ENCODE peak calls at places on chromosome 22, in six cellular contexts. H is mesenchymal stem cell, Z is IMR-90, J is H9, G is mesendoderm, S is H1. I is an unnamed sample.

GRCh38 chr22:46280063-46280817 is 12.4 kb downstream of the TTC38 start:
- DNase-seq in S (no peak), Z (no peak), J (no peak), G (no peak), H (no peak), I (no peak)

GRCh38 chr22:42484506-42484905 is 35.1 kb downstream of the RRP7A start:
- DNase-seq in G (no peak), J (no peak), S (no peak), H (no peak), Z (no peak), I (no peak)

GRCh38 chr22:24141586-24141985 is 39.7 kb upstream of the SUSD2 start:
- DNase-seq in J (no peak), H (peak), Z (peak), G (no peak), S (no peak), I (no peak)

GRCh38 chr22:19537941-19538488 is 13.8 kb upstream of the CLDN5 start:
- DNase-seq in S (no peak), G (no peak), J (no peak), Z (no peak), H (no peak), I (no peak)

GRCh38 chr22:30074994-30075393 is 5.3 kb upstream of the HORMAD2 start:
- DNase-seq in J (no peak), S (no peak), H (no peak), G (no peak), Z (no peak), I (no peak)

GRCh38 chr22:37284807-37285355 is 2.6 kb downstream of the CYTH4 start:
- DNase-seq in G (no peak), Z (no peak), H (peak), S (no peak), J (no peak), I (no peak)

GRCh38 chr22:38244106-38244505 is 28.7 kb downstream of the TMEM184B start:
- DNase-seq in J (no peak), H (no peak), G (no peak), S (no peak), Z (peak), I (no peak)

GRCh38 chr22:41833369-41834004 is 582 bp downstream of the SREBF2 start:
- DNase-seq in S (peak), G (no peak), Z (no peak), J (no peak), H (peak), I (no peak)

GRCh38 chr22:38467904-38468760 is at the start of gene KDELR3:
- DNase-seq in Z (peak), J (no peak), G (peak), H (peak), S (no peak), I (no peak)

GRCh38 chr22:40396882-40397281 is 26.5 kb downstream of the SGSM3 start:
- DNase-seq in G (peak), H (peak), J (peak), S (peak), Z (peak), I (peak)

GRCh38 chr22:30279389-30279788 is 9.9 kb downstream of the CASTOR1 start:
- DNase-seq in H (no peak), J (no peak), Z (no peak), S (no peak), G (no peak), I (no peak)

GRCh38 chr22:49960967-49961600 is 512 bp downstream of the PIM3 start:
- DNase-seq in G (peak), J (no peak), H (peak), S (peak), Z (no peak), I (no peak)

GRCh38 chr22:40107244-40107643 is 70.5 kb upstream of the TNRC6B start:
- DNase-seq in H (peak), S (no peak), G (no peak), J (no peak), Z (no peak), I (no peak)

GRCh38 chr22:45934659-45935341 is 42.2 kb downstream of the WNT7B start:
- DNase-seq in J (no peak), S (no peak), Z (peak), H (peak), G (no peak), I (no peak)

GRCh38 chr22:28989912-28990311 is 71.7 kb downstream of the C22orf31 start:
- DNase-seq in G (no peak), J (no peak), Z (no peak), S (no peak), H (no peak), I (no peak)

GRCh38 chr22:28989484-28989883 is 72.1 kb downstream of the C22orf31 start:
- DNase-seq in G (no peak), Z (no peak), S (no peak), J (no peak), H (no peak), I (no peak)

GRCh38 chr22:28988455-28988854 is 73.2 kb downstream of the C22orf31 start:
- DNase-seq in J (no peak), S (no peak), G (no peak), H (no peak), Z (no peak), I (no peak)

GRCh38 chr22:28986366-28986765 is 75.3 kb downstream of the C22orf31 start:
- DNase-seq in J (no peak), H (peak), G (peak), S (no peak), Z (no peak), I (no peak)

DNA sequence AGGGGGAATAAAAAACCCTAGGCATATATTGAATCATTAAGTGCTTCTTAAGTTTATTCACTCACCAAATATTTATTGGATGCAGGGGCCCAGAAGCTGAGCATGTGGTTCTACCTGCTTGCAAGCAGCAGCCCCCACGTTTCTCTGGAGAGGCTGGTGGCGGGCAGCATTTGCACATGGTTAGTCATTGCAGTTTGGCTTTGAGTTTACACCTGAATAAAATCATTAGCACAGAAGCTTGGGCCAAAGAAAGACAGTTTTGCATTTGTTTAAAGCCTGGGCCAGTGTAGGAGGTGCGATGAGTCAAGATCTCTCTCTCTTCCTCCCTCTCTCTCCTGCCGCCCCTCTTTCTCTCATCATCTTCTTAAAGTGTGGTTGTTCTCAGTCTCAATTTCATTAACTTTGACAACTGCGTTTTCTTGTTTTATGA is 72.6 kb downstream of the C22orf31 start:
- DNase-seq in H (no peak), Z (no peak), S (no peak), J (peak), G (peak), I (no peak)
- H3K9ac ChIP-seq in H (peak), Z (no peak), S (no peak), J (no peak), G (peak), I (no peak)

DNA sequence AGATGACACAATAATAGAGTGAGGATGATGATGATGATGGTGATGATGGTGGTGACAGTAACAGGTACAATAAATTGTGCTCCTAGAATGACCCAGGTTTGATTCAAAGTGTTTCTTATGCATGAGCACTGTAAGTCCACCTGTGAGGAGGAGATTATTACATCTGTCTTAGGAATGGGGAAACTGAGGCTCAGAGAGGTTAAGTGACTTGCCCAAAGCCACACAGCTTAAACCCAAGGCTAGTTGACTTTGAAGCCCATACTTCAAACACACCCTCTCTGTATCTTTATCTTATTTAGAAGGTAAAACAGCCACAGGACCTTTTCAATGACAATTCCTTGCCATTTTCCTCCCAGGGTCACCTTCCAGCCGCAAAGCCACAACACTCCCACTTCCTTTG is 88.9 kb downstream of the MIAT start:
- DNase-seq in J (no peak), S (no peak), G (no peak), H (no peak), Z (no peak), I (no peak)
- H2BK15ac ChIP-seq in J (no peak), S (no peak), G (no peak), H (no peak), Z (no peak), I (no peak)

GRCh38 chr22:35363571-35364086 is 17.3 kb upstream of the HMOX1 start:
- DNase-seq in S (no peak), J (no peak), H (no peak), Z (no peak), G (no peak), I (no peak)
- H3K9ac ChIP-seq in S (no peak), J (no peak), H (no peak), Z (no peak), G (no peak), I (no peak)

DNA sequence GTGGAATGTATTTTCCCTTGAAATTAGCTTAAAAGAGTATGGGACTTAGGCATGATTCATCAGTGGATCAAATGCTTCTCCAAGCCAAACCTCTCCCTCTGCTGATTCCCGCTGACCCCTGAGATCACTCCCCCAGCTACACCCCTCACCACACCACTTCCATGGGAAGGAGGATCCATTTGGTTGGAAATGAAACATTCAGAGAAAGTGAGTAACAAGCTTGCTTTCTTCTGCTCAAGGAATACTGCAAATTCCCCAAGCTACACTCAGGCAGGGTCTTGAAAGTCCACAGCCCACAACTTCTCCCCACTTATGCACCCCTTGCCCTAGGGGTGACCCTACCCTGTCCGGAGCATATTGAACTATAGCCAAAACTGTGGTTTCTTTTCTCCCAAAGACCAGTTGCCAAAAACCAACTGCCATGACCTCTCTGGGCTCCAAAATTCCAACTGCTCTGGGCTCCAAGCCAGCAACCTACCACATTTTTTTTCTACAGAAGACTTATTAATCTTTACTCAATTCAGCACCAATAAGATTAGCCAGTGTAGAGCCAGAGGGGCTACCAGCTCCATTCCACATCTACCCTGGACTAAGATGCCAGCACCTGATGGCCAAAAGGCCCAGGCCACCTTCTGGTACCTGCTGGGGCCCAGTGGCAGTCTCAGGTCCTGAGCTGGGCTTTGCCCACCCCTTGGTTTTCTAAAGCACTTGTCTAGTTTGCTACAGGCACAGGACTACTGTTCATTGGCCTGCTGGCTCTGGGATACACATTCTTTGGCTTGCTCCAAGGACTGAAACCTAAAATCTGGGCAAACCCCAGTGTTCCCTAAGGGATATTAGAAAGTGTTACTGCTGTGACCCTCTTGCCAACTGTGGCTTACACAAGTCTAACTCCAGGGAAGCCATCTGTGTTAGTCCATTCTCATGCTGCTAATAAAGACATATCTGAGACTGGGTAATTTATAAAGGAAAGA is 101.1 kb downstream of the MICAL3 start:
- DNase-seq in S (no peak), Z (peak), G (no peak), J (no peak), H (peak), I (no peak)
- H2BK15ac ChIP-seq in S (peak), Z (no peak), G (no peak), J (no peak), H (no peak), I (no peak)